ENCODE peak calls at places on chromosomes 2 and 18, in nine cellular contexts. Q is glomerular endothelial cell; P is EL; D is choroid plexus epithelial cell; I is activated naive CD8-positive, alpha-beta T cell treated with anti-CD3 and anti-CD28 coated beads, Interleukin-2, amount 50 U/mL, for 24 hours; C is left ventricle myocardium inferior; X is GM04503; A is GM20000; U is AG08396. O is an unnamed sample.

GRCh38 chr2:158686166-158686792 is 108.8 kb upstream of the DAPL1 start:
- DNase-seq in Q (no peak), P (peak; percentile 56), D (no peak), I (no peak), C (peak; percentile 31), X (peak; percentile 26), A (no peak), U (peak; percentile 19), O (no peak)

GRCh38 chr2:30721668-30722647 is 85.3 kb downstream of the CAPN13 start:
- DNase-seq in Q (no peak), P (no peak), D (no peak), I (no peak), C (no peak), X (no peak), A (no peak), U (no peak), O (no peak)

GRCh38 chr2:149064365-149064841 is 25.9 kb downstream of the LYPD6B start:
- DNase-seq in Q (no peak), P (peak; percentile 61), D (no peak), I (no peak), C (no peak), X (no peak), A (no peak), U (no peak), O (peak; percentile 53)

GRCh38 chr2:143175435-143175834 is 46.2 kb downstream of the ARHGAP15 start:
- DNase-seq in Q (no peak), P (no peak), D (no peak), I (no peak), C (no peak), X (no peak), A (no peak), U (no peak), O (no peak)

GRCh38 chr2:234290196-234290595 is 206.7 kb downstream of the ARL4C start:
- DNase-seq in Q (no peak), P (no peak), D (no peak), I (no peak), C (no peak), X (no peak), A (no peak), U (no peak), O (no peak)

GRCh38 chr18:77138270-77138669 is 5.7 kb upstream of the MBP start:
- DNase-seq in Q (no peak), P (no peak), D (no peak), I (no peak), C (no peak), X (no peak), A (no peak), U (no peak), O (no peak)

GRCh38 chr2:197975956-197976519 is 171.6 kb downstream of the PLCL1 start:
- DNase-seq in Q (no peak), P (no peak), D (no peak), I (no peak), C (no peak), X (no peak), A (no peak), U (no peak), O (no peak)

GRCh38 chr18:59570101-59570875 is 126.9 kb downstream of the CCBE1 start:
- DNase-seq in Q (no peak), P (peak; percentile 25), D (no peak), I (no peak), C (no peak), X (no peak), A (no peak), U (no peak), O (peak; percentile 25)

GRCh38 chr18:74654637-74655036 is 57.0 kb downstream of the ZNF407 start:
- DNase-seq in Q (no peak), P (peak; percentile 11), D (peak; percentile 61), I (no peak), C (no peak), X (no peak), A (no peak), U (no peak), O (no peak)